ENCODE peak calls at places on chromosomes 16 and 17, in six cellular contexts. V, S, I, D, L and R are unnamed samples.

GRCh38 chr17:39230361-39230760 is 4.6 kb upstream of the STAC2 start:
- DNase-seq in I (no peak), V (no peak), D (no peak), L (no peak), S (no peak), R (no peak)

GRCh38 chr16:84543931-84544776 is 39.7 kb upstream of the MEAK7 start:
- DNase-seq in V (peak; percentile 28), L (no peak), S (no peak), D (no peak), I (no peak), R (no peak)

GRCh38 chr16:85799497-85800320 is at the start of the genes COX4I1 and EMC8:
- DNase-seq in V (peak; percentile 92), S (peak; percentile 89), I (peak; percentile 93), D (peak; percentile 96), L (peak; percentile 94), R (peak; percentile 89)

GRCh38 chr17:80892019-80892855 is 99.4 kb upstream of the CHMP6 start:
- DNase-seq in L (no peak), D (peak; percentile 99), I (no peak), V (peak; percentile 99), S (no peak), R (peak; percentile 91)

GRCh38 chr17:32588982-32589381 is 102.2 kb downstream of the CDK5R1 start:
- DNase-seq in V (no peak), I (peak; percentile 71), L (no peak), D (no peak), S (no peak), R (peak; percentile 27)

GRCh38 chr17:72336026-72336803 is 215.4 kb downstream of the SOX9 start:
- DNase-seq in S (peak; percentile 48), L (peak; percentile 46), I (peak; percentile 66), D (peak; percentile 46), V (no peak), R (no peak)

GRCh38 chr16:71380831-71381230 is 22.3 kb downstream of the CALB2 start:
- DNase-seq in L (no peak), V (no peak), D (no peak), S (no peak), I (no peak), R (no peak)

GRCh38 chr17:63772801-63773271 is 561 bp downstream of the CCDC47 start:
- DNase-seq in D (peak; percentile 57), L (no peak), I (no peak), V (peak; percentile 31), S (no peak), R (no peak)

GRCh38 chr17:75327757-75328156 is 38.5 kb upstream of the SLC25A19 start:
- DNase-seq in L (no peak), V (no peak), D (no peak), I (no peak), S (no peak), R (no peak)

GRCh38 chr17:39999067-39999466 is 16.2 kb upstream of the CSF3 start:
- DNase-seq in I (no peak), D (peak; percentile 29), V (peak; percentile 33), S (no peak), L (no peak), R (no peak)

GRCh38 chr16:59259074-59259963 is 525.2 kb upstream of the GOT2 start:
- DNase-seq in D (peak; percentile 7), S (no peak), I (no peak), V (no peak), L (no peak), R (no peak)

GRCh38 chr17:80574496-80574895 is 29.9 kb downstream of the RPTOR start:
- DNase-seq in I (no peak), L (no peak), V (no peak), S (no peak), D (no peak), R (no peak)

GRCh38 chr17:19726615-19727376 is 10.4 kb upstream of the SLC47A2 start:
- DNase-seq in S (no peak), D (no peak), V (no peak), L (no peak), I (no peak), R (peak; percentile 17)

GRCh38 chr17:82922646-82923045 is 82.8 kb upstream of the ZNF750 start:
- DNase-seq in D (no peak), L (no peak), S (no peak), I (no peak), V (no peak), R (no peak)

GRCh38 chr17:42276609-42277341 is 584 bp upstream of the STAT5B start:
- DNase-seq in V (peak; percentile 88), S (no peak), D (peak; percentile 92), I (peak; percentile 69), L (peak; percentile 82), R (no peak)

GRCh38 chr17:4161179-4161559 is 18.2 kb downstream of the CYB5D2 start:
- DNase-seq in D (peak; percentile 94), I (peak; percentile 71), V (peak; percentile 93), L (no peak), S (no peak), R (peak; percentile 98)

GRCh38 chr16:78684655-78685400 is 585.4 kb downstream of the WWOX start:
- DNase-seq in I (no peak), D (peak; percentile 95), L (no peak), S (no peak), V (no peak), R (peak; percentile 27)

GRCh38 chr17:58228679-58229078 is 9.6 kb upstream of the MKS1 start:
- DNase-seq in I (peak; percentile 56), L (no peak), S (no peak), V (no peak), D (no peak), R (no peak)

GRCh38 chr17:55275894-55276804 is 11.4 kb downstream of the HLF start:
- DNase-seq in I (no peak), S (no peak), L (no peak), D (no peak), V (no peak), R (no peak)

GRCh38 chr16:1870365-1871082 is 1.4 kb downstream of the MEIOB start:
- DNase-seq in D (peak; percentile 75), I (no peak), V (peak; percentile 79), L (no peak), S (no peak), R (peak; percentile 91)

GRCh38 chr17:28685366-28685765 is 23.4 kb downstream of the SUPT6H start:
- DNase-seq in I (no peak), D (no peak), V (no peak), S (no peak), L (no peak), R (no peak)

GRCh38 chr17:42010898-42011516 is 6.2 kb downstream of the DNAJC7 start:
- DNase-seq in D (peak; percentile 45), V (peak; percentile 22), L (no peak), S (no peak), I (peak; percentile 45), R (peak; percentile 16)

GRCh38 chr16:56192644-56192960 is 1.3 kb downstream of the GNAO1 start:
- DNase-seq in D (no peak), L (no peak), I (no peak), S (no peak), V (no peak), R (no peak)

DNA sequence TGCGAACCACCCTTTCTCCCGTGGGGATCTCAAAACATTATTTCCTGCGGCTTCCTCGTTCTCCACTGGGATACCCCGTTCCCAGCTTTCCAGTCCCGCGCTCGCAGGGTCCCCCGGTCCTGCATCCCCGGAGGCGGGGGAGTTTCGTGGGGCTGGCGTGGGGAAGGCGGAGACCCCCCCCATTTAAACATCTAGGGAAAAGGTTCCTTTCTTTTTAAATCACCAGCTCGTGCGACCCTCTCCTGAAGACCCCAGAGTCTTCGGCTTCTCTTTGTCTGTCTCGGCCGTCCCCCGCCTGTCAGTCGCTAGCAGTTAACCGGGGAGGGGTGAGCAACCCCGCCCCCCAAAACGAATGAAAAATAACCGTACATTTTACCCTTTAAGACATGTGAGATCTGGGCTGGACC is 486 bp upstream of the IGF2BP1 start:
- DNase-seq in D (no peak), I (no peak), L (no peak), S (no peak), V (no peak), R (no peak)
- H2AK5ac ChIP-seq in D (no peak overlapping the region), I (no peak overlapping the region), L (peak overlapping the region; percentile 84), S (peak overlapping the region; percentile 85), V (no peak overlapping the region), R (peak overlapping the region; percentile 88)

GRCh38 chr17:2816688-2817087 is 20.4 kb downstream of the RAP1GAP2 start:
- DNase-seq in L (no peak), I (no peak), V (no peak), D (no peak), S (no peak), R (no peak)
- H4K91ac ChIP-seq in L (no peak overlapping the region), I (no peak overlapping the region), V (no peak overlapping the region), D (no peak overlapping the region), S (no peak overlapping the region), R (no peak overlapping the region)

GRCh38 chr17:47694018-47694817 is at the start of gene TBKBP1:
- DNase-seq in L (peak; percentile 93), V (peak; percentile 38), S (peak; percentile 88), D (peak; percentile 73), I (peak; percentile 90), R (no peak)

GRCh38 chr17:47694818-47695663 is 1.1 kb downstream of the TBKBP1 start:
- DNase-seq in D (peak; percentile 65), S (no peak), L (peak; percentile 77), V (peak; percentile 49), I (peak; percentile 71), R (peak; percentile 12)

GRCh38 chr17:47692137-47692894 is 1.6 kb upstream of the TBKBP1 start:
- DNase-seq in D (no peak), I (peak; percentile 26), L (no peak), V (no peak), S (no peak), R (no peak)

GRCh38 chr17:47693667-47694017 is 319 bp upstream of the TBKBP1 start:
- DNase-seq in I (no peak), L (no peak), D (peak; percentile 45), V (no peak), S (no peak), R (peak; percentile 3)

GRCh38 chr17:47692895-47693666 is 880 bp upstream of the TBKBP1 start:
- DNase-seq in D (peak; percentile 29), I (peak; percentile 60), S (no peak), V (no peak), L (no peak), R (no peak)
- H3K18ac ChIP-seq in D (no peak overlapping the region), I (no peak overlapping the region), S (peak overlapping the region; percentile 36), V (no peak overlapping the region), L (peak overlapping the region; percentile 64), R (no peak overlapping the region)

DNA sequence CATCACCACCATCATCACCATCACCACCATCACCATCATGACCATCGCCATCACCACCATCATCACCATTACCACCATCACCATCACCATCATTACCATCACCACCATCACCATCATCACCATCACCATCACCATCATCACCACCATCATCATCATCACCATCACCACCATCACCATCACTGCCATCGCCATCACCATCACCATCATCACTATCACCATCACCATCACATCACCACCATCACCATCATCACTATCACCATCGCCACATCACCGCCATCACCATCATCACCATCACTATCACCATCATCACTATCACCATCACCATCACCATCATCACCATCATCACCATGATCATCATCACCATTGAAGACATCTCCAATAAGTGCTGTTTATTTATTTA is 16.8 kb upstream of the MED9 start:
- DNase-seq in I (no peak), D (no peak), S (no peak), L (no peak), V (no peak), R (no peak)
- H2AK5ac ChIP-seq in I (no peak overlapping the region), D (no peak overlapping the region), S (no peak overlapping the region), L (no peak overlapping the region), V (no peak overlapping the region), R (no peak overlapping the region)

GRCh38 chr17:48121921-48122650 is 14.5 kb downstream of the SNX11 start:
- DNase-seq in D (no peak), V (no peak), S (no peak), I (no peak), L (no peak), R (no peak)
- H4K91ac ChIP-seq in D (no peak overlapping the region), V (no peak overlapping the region), S (no peak overlapping the region), I (no peak overlapping the region), L (no peak overlapping the region), R (no peak overlapping the region)